ENCODE peak calls at places on chromosome X, in five cellular contexts. U is GM23248, P is left lung, H is thyroid gland, K is A549. D is an unnamed sample. For H3K4me1, the result is how much of the 10 kb centered on the place peaks cover.

GRCh38 chrX:53383376-53384087 is 38.9 kb downstream of the SMC1A start:
- DNase-seq in H (no peak), P (no peak), U (no peak), K (no peak), D (no peak)

GRCh38 chrX:88560673-88561330 is 186.2 kb upstream of the CPXCR1 start:
- DNase-seq in H (no peak), K (no peak), U (no peak), P (no peak), D (no peak)

GRCh38 chrX:44570524-44570923 is 27.9 kb upstream of the FUNDC1 start:
- DNase-seq in H (no peak), P (no peak), U (peak), K (no peak), D (no peak)

GRCh38 chrX:6748595-6748994 is 213.7 kb upstream of the VCX3A start:
- DNase-seq in H (no peak), K (no peak), P (no peak), U (no peak), D (no peak)

GRCh38 chrX:129622757-129623301 is 31.9 kb downstream of the APLN start:
- DNase-seq in K (no peak), P (no peak), H (no peak), U (no peak), D (no peak)

GRCh38 chrX:112785323-112785722 is 55.3 kb downstream of the AMOT start:
- DNase-seq in K (no peak), H (no peak), U (no peak), P (no peak), D (no peak)

GRCh38 chrX:69613946-69614345 is 2.0 kb upstream of the EDA start:
- DNase-seq in U (no peak), K (no peak), P (no peak), H (no peak), D (no peak)

GRCh38 chrX:154967603-154968002 is 54.9 kb downstream of the F8 start:
- DNase-seq in P (no peak), U (peak), K (no peak), H (no peak), D (no peak)

GRCh38 chrX:44784241-44784640 is 59.6 kb upstream of the DUSP21 start:
- DNase-seq in H (no peak), U (peak), P (no peak), K (no peak), D (no peak)

GRCh38 chrX:17692709-17693346 is 44.5 kb upstream of the SCML1 start:
- DNase-seq in U (peak), P (no peak), H (no peak), K (no peak), D (peak)

GRCh38 chrX:67636532-67636931 is 92.7 kb downstream of the AR start:
- DNase-seq in H (no peak), U (peak), P (no peak), K (no peak), D (peak)

GRCh38 chrX:140733766-140734342 is 24.3 kb downstream of the LINC00632 start:
- DNase-seq in K (peak), H (peak), P (no peak), U (peak), D (peak)

GRCh38 chrX:16239211-16239610 is 71.9 kb downstream of the MAGEB17 start:
- DNase-seq in P (no peak), K (peak), U (peak), H (peak), D (no peak)

GRCh38 chrX:48569958-48570357 is 4.3 kb upstream of the RBM3 start:
- DNase-seq in H (no peak), P (no peak), U (peak), K (no peak), D (no peak)

DNA sequence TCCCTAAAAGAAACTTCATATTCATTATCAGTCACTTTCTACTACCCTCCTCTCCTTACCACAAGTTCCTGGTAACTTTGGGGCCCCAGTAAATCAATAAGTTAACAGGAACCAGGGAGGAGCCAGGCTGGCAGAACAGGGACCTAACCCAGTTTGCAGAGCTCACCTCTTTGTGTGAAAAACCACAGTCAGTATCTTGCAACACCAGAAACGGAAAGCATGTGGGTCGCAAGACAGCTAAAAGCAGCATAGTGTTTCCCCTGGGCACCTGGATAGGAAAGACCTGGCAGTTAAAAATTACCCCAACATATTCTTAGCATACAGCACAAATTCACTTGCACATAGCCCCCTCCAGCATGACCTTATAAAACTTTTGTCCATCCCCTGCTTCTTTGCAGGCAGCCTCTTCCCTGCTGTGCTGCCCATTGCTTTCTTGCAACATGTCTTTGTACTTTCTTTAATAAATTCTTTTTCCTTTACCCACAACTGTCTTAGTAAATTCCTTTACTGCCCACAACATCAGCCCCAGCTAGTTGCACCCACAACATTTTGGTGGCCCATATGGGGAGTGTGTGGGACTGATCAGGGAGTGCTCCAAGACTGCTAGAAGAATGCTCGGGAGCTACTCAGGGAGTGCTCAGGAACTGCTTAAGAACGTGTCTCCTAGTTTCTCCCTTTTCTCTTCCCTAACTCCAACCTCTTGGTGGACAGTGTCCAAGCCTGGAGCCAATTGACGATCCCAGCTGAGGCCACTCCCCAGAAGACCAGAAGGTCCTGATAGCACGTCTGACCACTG is 83.4 kb downstream of the MSN start:
- DNase-seq in H (no peak), U (no peak), K (no peak), P (no peak), D (no peak)
- H3K4me3 ChIP-seq in H (no peak), U (no peak), K (no peak), P (no peak), D (no peak)

DNA sequence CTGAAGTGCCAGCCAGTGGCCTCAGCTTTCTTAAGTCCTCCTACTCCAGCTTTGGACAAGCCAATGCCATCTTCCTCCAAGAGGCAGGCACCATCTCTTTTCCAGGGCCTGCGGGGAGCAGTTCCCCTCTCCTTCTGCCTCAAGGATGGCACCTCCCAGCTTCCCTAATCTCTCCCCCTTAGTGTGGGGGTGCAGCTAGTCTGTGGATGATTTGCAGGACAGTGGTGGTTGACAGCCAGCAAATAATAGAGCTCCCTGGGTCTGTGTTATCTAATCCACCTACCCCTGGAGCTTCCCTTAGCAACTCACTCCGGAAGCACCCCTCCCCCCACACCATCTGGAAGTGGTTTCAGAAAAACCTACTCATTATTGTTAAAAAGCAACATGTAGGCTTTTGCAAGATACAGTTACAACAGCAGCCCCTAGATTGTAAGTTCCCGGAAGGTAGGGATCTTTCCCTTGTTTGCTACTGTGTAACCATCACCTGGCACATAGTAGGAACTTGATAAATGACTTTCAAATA is 247.1 kb downstream of the BCOR start:
- DNase-seq in H (no peak), K (no peak), P (no peak), U (peak), D (peak)
- H3K4me1 ChIP-seq in H (under half), K (under half), P (under half), U (under half), D (under half)

GRCh38 chrX:150362599-150363481 is at the start of gene MAMLD1:
- DNase-seq in U (peak), P (peak), H (peak), K (peak), D (peak)

GRCh38 chrX:150365051-150365952 is 2.2 kb downstream of the MAMLD1 start:
- DNase-seq in P (peak), U (peak), K (peak), H (peak), D (peak)

GRCh38 chrX:150361777-150362351 is 1.3 kb upstream of the MAMLD1 start:
- DNase-seq in K (no peak), U (peak), P (no peak), H (peak), D (no peak)

GRCh38 chrX:150364347-150365050 is 1.4 kb downstream of the MAMLD1 start:
- DNase-seq in P (no peak), U (peak), K (no peak), H (peak), D (peak)

GRCh38 chrX:150363561-150364346 is 637 bp downstream of the MAMLD1 start:
- DNase-seq in H (peak), K (peak), U (peak), P (no peak), D (peak)
- H3K4me3 ChIP-seq in H (no peak), K (peak), U (peak), P (peak), D (peak)

GRCh38 chrX:107753186-107753585 is 22.4 kb downstream of the TSC22D3 start:
- DNase-seq in K (no peak), P (no peak), H (no peak), U (no peak), D (no peak)
- H3K4me1 ChIP-seq in K (under half), P (under half), H (under half), U (under half), D (under half)

DNA sequence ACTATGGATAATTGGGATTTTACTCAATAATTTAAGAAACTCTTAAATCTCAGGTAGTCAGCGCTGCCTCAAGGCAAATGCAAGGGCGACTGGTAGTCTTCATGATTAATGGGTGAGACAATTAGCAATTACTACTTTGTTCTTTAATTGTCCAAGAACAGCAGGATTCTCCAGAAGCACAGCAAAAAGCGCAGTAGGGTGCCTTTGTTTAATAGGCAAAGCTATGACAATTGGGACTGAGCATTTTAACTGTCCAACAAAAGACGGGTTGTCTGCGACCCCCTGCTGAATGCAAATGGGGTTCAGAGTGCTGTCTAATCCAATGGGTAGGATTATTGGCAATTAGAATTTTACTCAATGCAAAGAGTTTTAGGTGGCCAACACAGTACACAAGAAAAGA is 286.1 kb downstream of the CHIC1 start:
- DNase-seq in K (no peak), U (no peak), P (no peak), H (no peak), D (peak)
- H3K4me3 ChIP-seq in K (no peak), U (no peak), P (no peak), H (no peak), D (no peak)

GRCh38 chrX:96984538-96984937 is 100.8 kb downstream of the RPA4 start:
- DNase-seq in U (no peak), P (no peak), H (no peak), K (no peak), D (no peak)

GRCh38 chrX:96979766-96980165 is 96.1 kb downstream of the RPA4 start:
- DNase-seq in U (no peak), K (no peak), P (no peak), H (no peak), D (no peak)

GRCh38 chrX:96987228-96987627 is 103.5 kb downstream of the RPA4 start:
- DNase-seq in U (peak), H (no peak), P (no peak), K (no peak), D (no peak)

GRCh38 chrX:96985046-96985445 is 101.3 kb downstream of the RPA4 start:
- DNase-seq in U (peak), K (no peak), P (no peak), H (no peak), D (no peak)

GRCh38 chrX:96982159-96982558 is 98.5 kb downstream of the RPA4 start:
- DNase-seq in U (no peak), K (no peak), P (no peak), H (no peak), D (no peak)
- H3K4me1 ChIP-seq in U (under half), K (under half), P (under half), H (under half), D (under half)